ENCODE peak calls at places on chromosomes 7 and 10, in four cellular contexts. One of them, this sample, is unnamed.

GRCh38 chr10:81219758-81220157 is 655.2 kb upstream of the NRG3 start:
- DNase-seq in breast epithelium: no peak
- DNase-seq in astrocyte: no peak
- DNase-seq in upper lobe of right lung: no peak
- DNase-seq in this sample: no peak

GRCh38 chr7:15915694-15916093 is 229.2 kb upstream of the MEOX2 start:
- DNase-seq in breast epithelium: no peak
- DNase-seq in astrocyte: no peak
- DNase-seq in upper lobe of right lung: no peak
- DNase-seq in this sample: no peak

GRCh38 chr7:33888206-33888605 is 17.1 kb upstream of the BMPER start:
- DNase-seq in breast epithelium: no peak
- DNase-seq in astrocyte: peak; percentile 73
- DNase-seq in upper lobe of right lung: no peak
- DNase-seq in this sample: no peak

GRCh38 chr10:75588031-75588430 is 156.6 kb downstream of the LRMDA start:
- DNase-seq in breast epithelium: no peak
- DNase-seq in astrocyte: no peak
- DNase-seq in upper lobe of right lung: no peak
- DNase-seq in this sample: no peak

GRCh38 chr7:111869266-111869665 is 307.0 kb upstream of the IMMP2L start:
- DNase-seq in breast epithelium: no peak
- DNase-seq in astrocyte: no peak
- DNase-seq in upper lobe of right lung: no peak
- DNase-seq in this sample: no peak

GRCh38 chr10:77586719-77587423 is 50.7 kb downstream of the KCNMA1 start:
- DNase-seq in breast epithelium: no peak
- DNase-seq in astrocyte: peak; percentile 72
- DNase-seq in upper lobe of right lung: no peak
- DNase-seq in this sample: no peak

GRCh38 chr7:33757563-33758165 is 147.7 kb upstream of the BMPER start:
- DNase-seq in breast epithelium: no peak
- DNase-seq in astrocyte: no peak
- DNase-seq in upper lobe of right lung: no peak
- DNase-seq in this sample: no peak

GRCh38 chr10:1100691-1101368 is 44.6 kb downstream of the WDR37 start:
- DNase-seq in breast epithelium: no peak
- DNase-seq in astrocyte: no peak
- DNase-seq in upper lobe of right lung: no peak
- DNase-seq in this sample: no peak

GRCh38 chr10:47457826-47458225 is 26.1 kb downstream of the ANXA8 start:
- DNase-seq in breast epithelium: peak; percentile 4
- DNase-seq in astrocyte: no peak
- DNase-seq in upper lobe of right lung: no peak
- DNase-seq in this sample: no peak

GRCh38 chr7:139576179-139576973 is 52.9 kb downstream of the CLEC2L start:
- DNase-seq in breast epithelium: no peak
- DNase-seq in astrocyte: no peak
- DNase-seq in upper lobe of right lung: no peak
- DNase-seq in this sample: no peak

GRCh38 chr7:43781726-43782607 is 23.5 kb downstream of the BLVRA start:
- DNase-seq in breast epithelium: no peak
- DNase-seq in astrocyte: peak; percentile 51
- DNase-seq in upper lobe of right lung: no peak
- DNase-seq in this sample: no peak

GRCh38 chr10:3412646-3413045 is 240.1 kb upstream of the PITRM1 start:
- DNase-seq in breast epithelium: no peak
- DNase-seq in astrocyte: no peak
- DNase-seq in upper lobe of right lung: no peak
- DNase-seq in this sample: no peak

GRCh38 chr10:21488954-21489446 is 36.5 kb downstream of the SKIDA1 start:
- DNase-seq in breast epithelium: no peak
- DNase-seq in astrocyte: no peak
- DNase-seq in upper lobe of right lung: no peak
- DNase-seq in this sample: no peak

GRCh38 chr10:119543814-119544642 is 1.5 kb upstream of the RGS10 start:
- DNase-seq in breast epithelium: no peak
- DNase-seq in astrocyte: peak; percentile 16
- DNase-seq in upper lobe of right lung: no peak
- DNase-seq in this sample: no peak

GRCh38 chr7:84729284-84729683 is 457.6 kb downstream of the SEMA3D start:
- DNase-seq in breast epithelium: no peak
- DNase-seq in astrocyte: peak; percentile 92
- DNase-seq in upper lobe of right lung: no peak
- DNase-seq in this sample: no peak

GRCh38 chr10:10677479-10677878 is 340.2 kb upstream of the CELF2 start:
- DNase-seq in breast epithelium: no peak
- DNase-seq in astrocyte: peak; percentile 44
- DNase-seq in upper lobe of right lung: peak; percentile 74
- DNase-seq in this sample: no peak

GRCh38 chr10:48926764-48927163 is 12.9 kb downstream of the LRRC18 start:
- DNase-seq in breast epithelium: no peak
- DNase-seq in astrocyte: no peak
- DNase-seq in upper lobe of right lung: no peak
- DNase-seq in this sample: no peak

GRCh38 chr10:93826355-93826754 is 67.4 kb upstream of the SLC35G1 start:
- DNase-seq in breast epithelium: no peak
- DNase-seq in astrocyte: peak; percentile 10
- DNase-seq in upper lobe of right lung: no peak
- DNase-seq in this sample: no peak

GRCh38 chr10:118256825-118257570 is 85.1 kb downstream of the FAM204A start:
- DNase-seq in breast epithelium: no peak
- DNase-seq in astrocyte: no peak
- DNase-seq in upper lobe of right lung: no peak
- DNase-seq in this sample: no peak

GRCh38 chr7:110839866-110840265 is 251.1 kb upstream of the LRRN3 start:
- DNase-seq in breast epithelium: no peak
- DNase-seq in astrocyte: peak; percentile 8
- DNase-seq in upper lobe of right lung: no peak
- DNase-seq in this sample: no peak

GRCh38 chr10:24382045-24382444 is 173.1 kb downstream of the KIAA1217 start:
- DNase-seq in breast epithelium: no peak
- DNase-seq in astrocyte: no peak
- DNase-seq in upper lobe of right lung: no peak
- DNase-seq in this sample: no peak

GRCh38 chr7:48337012-48337621 is 165.9 kb downstream of the ABCA13 start:
- DNase-seq in breast epithelium: no peak
- DNase-seq in astrocyte: peak; percentile 2
- DNase-seq in upper lobe of right lung: no peak
- DNase-seq in this sample: no peak

GRCh38 chr7:44867073-44867990 is 18.0 kb downstream of the PURB start:
- DNase-seq in breast epithelium: no peak
- DNase-seq in astrocyte: peak; percentile 88
- DNase-seq in upper lobe of right lung: no peak
- DNase-seq in this sample: no peak

GRCh38 chr10:78774999-78775711 is 293.6 kb upstream of the ZMIZ1 start:
- DNase-seq in breast epithelium: no peak
- DNase-seq in astrocyte: no peak
- DNase-seq in upper lobe of right lung: peak; percentile 54
- DNase-seq in this sample: no peak

GRCh38 chr10:113454341-113455061 is 98.4 kb upstream of the HABP2 start:
- DNase-seq in breast epithelium: no peak
- DNase-seq in astrocyte: no peak
- DNase-seq in upper lobe of right lung: peak; percentile 79
- DNase-seq in this sample: no peak

GRCh38 chr10:119541459-119542356 is 811 bp downstream of the RGS10 start:
- DNase-seq in breast epithelium: no peak
- DNase-seq in astrocyte: peak; percentile 7
- DNase-seq in upper lobe of right lung: peak; percentile 83
- DNase-seq in this sample: no peak

GRCh38 chr10:2861632-2862210 is 205.6 kb upstream of the PFKP start:
- DNase-seq in breast epithelium: no peak
- DNase-seq in astrocyte: no peak
- DNase-seq in upper lobe of right lung: no peak
- DNase-seq in this sample: no peak

GRCh38 chr7:80841566-80842478 is 77.0 kb downstream of the SEMA3C start:
- DNase-seq in breast epithelium: no peak
- DNase-seq in astrocyte: no peak
- DNase-seq in upper lobe of right lung: no peak
- DNase-seq in this sample: no peak

GRCh38 chr10:51832652-51833383 is 133.4 kb upstream of the CSTF2T start:
- DNase-seq in breast epithelium: peak; percentile 19
- DNase-seq in astrocyte: peak; percentile 88
- DNase-seq in upper lobe of right lung: no peak
- DNase-seq in this sample: no peak

GRCh38 chr7:101720324-101720723 is 91.2 kb upstream of the MYL10 start:
- DNase-seq in breast epithelium: no peak
- DNase-seq in astrocyte: no peak
- DNase-seq in upper lobe of right lung: no peak
- DNase-seq in this sample: no peak

GRCh38 chr7:74044366-74045350 is 16.7 kb downstream of the ELN start:
- DNase-seq in breast epithelium: no peak
- DNase-seq in astrocyte: no peak
- DNase-seq in upper lobe of right lung: no peak
- DNase-seq in this sample: no peak

GRCh38 chr10:111100198-111100597 is 23.4 kb downstream of the ADRA2A start:
- DNase-seq in breast epithelium: no peak
- DNase-seq in astrocyte: no peak
- DNase-seq in upper lobe of right lung: peak; percentile 17
- DNase-seq in this sample: no peak

GRCh38 chr7:155456772-155457543 is 971 bp upstream of the EN2 start:
- DNase-seq in breast epithelium: peak; percentile 30
- DNase-seq in astrocyte: peak; percentile 12
- DNase-seq in upper lobe of right lung: peak; percentile 80
- DNase-seq in this sample: no peak

GRCh38 chr10:112307631-112308502 is 24.7 kb downstream of the TECTB start:
- DNase-seq in breast epithelium: no peak
- DNase-seq in astrocyte: peak; percentile 1
- DNase-seq in upper lobe of right lung: peak; percentile 74
- DNase-seq in this sample: no peak

GRCh38 chr7:146659732-146660131 is 543.1 kb downstream of the CNTNAP2 start:
- DNase-seq in breast epithelium: no peak
- DNase-seq in astrocyte: no peak
- DNase-seq in upper lobe of right lung: no peak
- DNase-seq in this sample: no peak

GRCh38 chr10:27145937-27146336 is 8.2 kb downstream of the YME1L1 start:
- DNase-seq in breast epithelium: no peak
- DNase-seq in astrocyte: no peak
- DNase-seq in upper lobe of right lung: no peak
- DNase-seq in this sample: no peak

GRCh38 chr10:27138277-27138676 is 15.9 kb downstream of the YME1L1 start:
- DNase-seq in breast epithelium: no peak
- DNase-seq in astrocyte: no peak
- DNase-seq in upper lobe of right lung: no peak
- DNase-seq in this sample: no peak

GRCh38 chr10:27147701-27148100 is 6.5 kb downstream of the YME1L1 start:
- DNase-seq in breast epithelium: no peak
- DNase-seq in astrocyte: no peak
- DNase-seq in upper lobe of right lung: peak; percentile 23
- DNase-seq in this sample: no peak

GRCh38 chr10:27143686-27144085 is 10.5 kb downstream of the YME1L1 start:
- DNase-seq in breast epithelium: no peak
- DNase-seq in astrocyte: no peak
- DNase-seq in upper lobe of right lung: no peak
- DNase-seq in this sample: no peak
- H3K36me3 ChIP-seq in breast epithelium: peaks cover 6% of the 10 kb centered on the region
- H3K36me3 ChIP-seq in astrocyte: peaks cover 61% of the 10 kb centered on the region
- H3K36me3 ChIP-seq in upper lobe of right lung: peaks cover 95% of the 10 kb centered on the region
- H3K36me3 ChIP-seq in this sample: peaks cover 23% of the 10 kb centered on the region

GRCh38 chr10:63542835-63543575 is 21.8 kb downstream of the REEP3 start:
- DNase-seq in breast epithelium: no peak
- DNase-seq in astrocyte: peak; percentile 18
- DNase-seq in upper lobe of right lung: no peak
- DNase-seq in this sample: no peak
- H3K27ac ChIP-seq in breast epithelium: no peak overlapping the region
- H3K27ac ChIP-seq in astrocyte: no peak overlapping the region
- H3K27ac ChIP-seq in upper lobe of right lung: no peak overlapping the region
- H3K27ac ChIP-seq in this sample: no peak overlapping the region

GRCh38 chr10:96608262-96608661 is 21.4 kb upstream of the TM9SF3 start:
- DNase-seq in breast epithelium: no peak
- DNase-seq in astrocyte: no peak
- DNase-seq in upper lobe of right lung: no peak
- DNase-seq in this sample: no peak
- H3K36me3 ChIP-seq in breast epithelium: no peaks in the 10 kb centered on the region
- H3K36me3 ChIP-seq in astrocyte: no peaks in the 10 kb centered on the region
- H3K36me3 ChIP-seq in upper lobe of right lung: no peaks in the 10 kb centered on the region
- H3K36me3 ChIP-seq in this sample: no peaks in the 10 kb centered on the region

GRCh38 chr7:56053993-56054392 is 2.4 kb downstream of the CCT6A start:
- DNase-seq in breast epithelium: no peak
- DNase-seq in astrocyte: no peak
- DNase-seq in upper lobe of right lung: no peak
- DNase-seq in this sample: no peak

GRCh38 chr7:56051339-56052191 is at the start of the genes CCT6A and PSPH:
- DNase-seq in breast epithelium: peak; percentile 97
- DNase-seq in astrocyte: peak; percentile 97
- DNase-seq in upper lobe of right lung: peak; percentile 99
- DNase-seq in this sample: peak; percentile 82

GRCh38 chr7:56051053-56051338 is 248 bp downstream of the PSPH start:
- DNase-seq in breast epithelium: no peak
- DNase-seq in astrocyte: no peak
- DNase-seq in upper lobe of right lung: no peak
- DNase-seq in this sample: no peak

GRCh38 chr7:56048245-56048644 is 3.0 kb downstream of the PSPH start:
- DNase-seq in breast epithelium: no peak
- DNase-seq in astrocyte: no peak
- DNase-seq in upper lobe of right lung: peak; percentile 5
- DNase-seq in this sample: no peak

GRCh38 chr7:56053379-56053778 is 1.8 kb downstream of the CCT6A start:
- DNase-seq in breast epithelium: no peak
- DNase-seq in astrocyte: no peak
- DNase-seq in upper lobe of right lung: peak; percentile 4
- DNase-seq in this sample: no peak
- H3K27ac ChIP-seq in breast epithelium: no peak overlapping the region
- H3K27ac ChIP-seq in astrocyte: no peak overlapping the region
- H3K27ac ChIP-seq in upper lobe of right lung: no peak overlapping the region
- H3K27ac ChIP-seq in this sample: no peak overlapping the region

GRCh38 chr10:125836746-125837145 is 13.4 kb downstream of the BCCIP start:
- DNase-seq in breast epithelium: no peak
- DNase-seq in astrocyte: no peak
- DNase-seq in upper lobe of right lung: no peak
- DNase-seq in this sample: no peak
- H3K36me3 ChIP-seq in breast epithelium: peaks cover 12% of the 10 kb centered on the region
- H3K36me3 ChIP-seq in astrocyte: peaks cover 43% of the 10 kb centered on the region
- H3K36me3 ChIP-seq in upper lobe of right lung: peaks cover 94% of the 10 kb centered on the region
- H3K36me3 ChIP-seq in this sample: peaks cover 44% of the 10 kb centered on the region